ENCODE peak calls at places on chromosomes 13 and 19, in four cellular contexts. Y is A549, T is IMR-90, B is K562. E is an unnamed sample.

GRCh38 chr13:94239135-94239534 is 240.3 kb downstream of the DCT start:
- DNase-seq in Y (no peak), T (peak), B (no peak), E (no peak)

GRCh38 chr19:48290341-48290922 is 20.6 kb downstream of the ZNF114 start:
- DNase-seq in Y (peak), T (peak), B (no peak), E (no peak)

GRCh38 chr19:4197625-4198466 is 15.4 kb downstream of the ANKRD24 start:
- DNase-seq in Y (peak), T (no peak), B (no peak), E (no peak)

GRCh38 chr13:41454170-41454569 is 3.2 kb upstream of the RGCC start:
- DNase-seq in Y (no peak), T (no peak), B (no peak), E (no peak)

GRCh38 chr13:101978546-101979315 is 423.1 kb downstream of the FGF14 start:
- DNase-seq in Y (no peak), T (no peak), B (no peak), E (no peak)

GRCh38 chr19:18339703-18340102 is 695 bp upstream of the PGPEP1 start:
- DNase-seq in Y (peak), T (peak), B (peak), E (no peak)

GRCh38 chr19:46533085-46534081 is 37.7 kb upstream of the PNMA8B start:
- DNase-seq in Y (no peak), T (no peak), B (no peak), E (no peak)

GRCh38 chr19:45113628-45114027 is 20.6 kb downstream of the PPP1R37 start:
- DNase-seq in Y (no peak), T (no peak), B (no peak), E (peak)

GRCh38 chr19:10416380-10417257 is 3.7 kb upstream of the PDE4A start:
- DNase-seq in Y (peak), T (peak), B (peak), E (peak)

GRCh38 chr19:38980583-38981374 is 5.2 kb upstream of the FBXO17 start:
- DNase-seq in Y (no peak), T (no peak), B (no peak), E (peak)

GRCh38 chr13:48291730-48292129 is 11.8 kb upstream of the RB1 start:
- DNase-seq in Y (no peak), T (no peak), B (no peak), E (peak)

GRCh38 chr19:39814595-39814994 is 19.4 kb downstream of the DYRK1B start:
- DNase-seq in Y (no peak), T (no peak), B (no peak), E (no peak)

GRCh38 chr13:62014299-62014698 is 598.6 kb upstream of the PCDH20 start:
- DNase-seq in Y (peak), T (peak), B (no peak), E (peak)

GRCh38 chr13:98443329-98443728 is 133.6 kb downstream of the STK24 start:
- DNase-seq in Y (no peak), T (peak), B (no peak), E (no peak)

GRCh38 chr13:23921451-23921888 is 24.2 kb upstream of the C1QTNF9B start:
- DNase-seq in Y (no peak), T (peak), B (peak), E (peak)

GRCh38 chr13:97974773-97975172 is 21.3 kb downstream of the IPO5 start:
- DNase-seq in Y (no peak), T (no peak), B (no peak), E (no peak)

GRCh38 chr19:19488875-19489690 is 26.3 kb downstream of the TSSK6 start:
- DNase-seq in Y (peak), T (peak), B (peak), E (peak)

GRCh38 chr13:61414686-61415664 is 674 bp downstream of the PCDH20 start:
- DNase-seq in Y (no peak), T (no peak), B (no peak), E (peak)

GRCh38 chr13:50608357-50608756 is 235.1 kb downstream of the DLEU7 start:
- DNase-seq in Y (no peak), T (no peak), B (no peak), E (no peak)

GRCh38 chr19:39046037-39046821 is 13.9 kb upstream of the FBXO27 start:
- DNase-seq in Y (no peak), T (no peak), B (peak), E (peak)

GRCh38 chr13:38803566-38803965 is 116.7 kb downstream of the FREM2 start:
- DNase-seq in Y (no peak), T (no peak), B (no peak), E (no peak)

GRCh38 chr13:40063278-40063698 is 407.8 kb downstream of the COG6 start:
- DNase-seq in Y (no peak), T (no peak), B (no peak), E (no peak)

GRCh38 chr13:40383132-40383531 is 283.3 kb downstream of the FOXO1 start:
- DNase-seq in Y (no peak), T (no peak), B (no peak), E (peak)

GRCh38 chr13:76764429-76764828 is 121.8 kb downstream of the KCTD12 start:
- DNase-seq in Y (no peak), T (peak), B (no peak), E (no peak)

GRCh38 chr13:51277943-51278342 is 55.7 kb downstream of the FAM124A start:
- DNase-seq in Y (no peak), T (no peak), B (no peak), E (no peak)

GRCh38 chr13:23440821-23441608 is 7.5 kb upstream of the SACS start:
- DNase-seq in Y (peak), T (peak), B (no peak), E (no peak)

GRCh38 chr19:16117594-16118033 is 5.9 kb downstream of the RAB8A start:
- DNase-seq in Y (no peak), T (no peak), B (no peak), E (no peak)

GRCh38 chr13:48449656-48450055 is 36.7 kb upstream of the LPAR6 start:
- DNase-seq in Y (no peak), T (peak), B (no peak), E (no peak)

GRCh38 chr19:32802840-32803239 is 66.7 kb downstream of the SLC7A9 start:
- DNase-seq in Y (no peak), T (no peak), B (peak), E (no peak)
- TF ChIP-seq MAZ in Y (no peak), T (no peak), B (no peak), E (no peak)

GRCh38 chr13:110306960-110307696 is at the start of the genes COL4A1 and COL4A2:
- DNase-seq in Y (no peak), T (peak), B (no peak), E (no peak)
- TF ChIP-seq POLR2A in Y (peak), T (peak), B (no peak), E (no peak)

DNA sequence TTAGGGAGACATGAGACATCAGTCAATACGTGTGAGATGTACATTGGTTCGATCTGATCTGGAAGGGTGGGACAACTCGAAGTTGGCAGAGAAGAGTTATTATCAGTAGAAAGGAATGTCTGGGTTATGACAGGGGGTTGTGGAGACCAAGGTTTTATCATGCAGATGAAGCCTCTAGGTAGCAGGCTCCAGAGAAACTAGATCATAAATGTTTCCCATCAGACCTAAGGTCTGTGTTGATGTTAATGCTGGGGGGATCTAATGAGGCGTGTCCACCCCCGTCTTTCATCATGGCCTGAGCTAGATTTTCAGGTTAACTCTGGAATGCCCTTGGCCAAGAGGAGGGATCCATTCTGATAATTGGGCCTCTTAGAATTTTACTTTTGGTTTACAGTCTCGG is 187.0 kb upstream of the KL start:
- DNase-seq in Y (no peak), T (no peak), B (no peak), E (no peak)
- TF ChIP-seq MAZ in Y (no peak), T (no peak), B (no peak), E (no peak)

GRCh38 chr13:112870062-112870352 is 99.0 kb upstream of the MCF2L start:
- DNase-seq in Y (no peak), T (no peak), B (no peak), E (no peak)

GRCh38 chr13:112868308-112868707 is 100.7 kb upstream of the MCF2L start:
- DNase-seq in Y (no peak), T (no peak), B (no peak), E (no peak)

GRCh38 chr13:112871742-112872141 is 97.3 kb upstream of the MCF2L start:
- DNase-seq in Y (no peak), T (no peak), B (no peak), E (no peak)

GRCh38 chr13:112869202-112870061 is 99.6 kb upstream of the MCF2L start:
- DNase-seq in Y (no peak), T (peak), B (no peak), E (no peak)

GRCh38 chr13:112870737-112871287 is 98.2 kb upstream of the MCF2L start:
- DNase-seq in Y (no peak), T (no peak), B (no peak), E (no peak)
- TF ChIP-seq POLR2A in Y (no peak), T (no peak), B (no peak), E (no peak)

GRCh38 chr19:30535011-30535410 is 162.8 kb downstream of the ZNF536 start:
- DNase-seq in Y (no peak), T (no peak), B (no peak), E (no peak)
- TF ChIP-seq MAZ in Y (no peak), T (no peak), B (no peak), E (no peak)

E was measured in HepG2.